ENCODE peak calls at places on chromosomes 11 and 22, in nine cellular contexts. L is fibroblast of the aortic adventitia, V is gastrocnemius medialis, A is astrocyte of the spinal cord, G is upper lobe of right lung, Z is body of pancreas, N is tibial artery, I is fibroblast of villous mesenchyme, S is vagina. J is an unnamed sample.

GRCh38 chr11:103798029-103798428 is 238.4 kb upstream of the DDI1 start:
- DNase-seq in A (peak), I (peak), N (no peak), L (peak), V (no peak), G (no peak), S (no peak), Z (no peak), J (peak)

GRCh38 chr11:119874660-119875238 is 145.7 kb upstream of the NECTIN1 start:
- DNase-seq in L (no peak), A (no peak), V (no peak), S (no peak), Z (no peak), N (no peak), G (peak), I (no peak), J (no peak)

GRCh38 chr11:61961570-61962212 is 5.7 kb downstream of the FTH1 start:
- DNase-seq in N (peak), S (no peak), V (peak), G (peak), A (peak), I (peak), Z (peak), L (peak), J (peak)

GRCh38 chr22:39933741-39934140 is 26.5 kb upstream of the TMA7B start:
- DNase-seq in A (no peak), V (no peak), Z (no peak), I (no peak), N (no peak), G (no peak), S (no peak), L (no peak), J (no peak)

GRCh38 chr11:82494988-82495432 is 238.7 kb downstream of the FAM181B start:
- DNase-seq in S (no peak), V (no peak), N (no peak), G (no peak), A (no peak), L (no peak), Z (peak), I (no peak), J (no peak)

GRCh38 chr11:78350101-78350645 is 67.4 kb downstream of the GAB2 start:
- DNase-seq in L (peak), I (peak), Z (no peak), N (no peak), A (peak), G (no peak), S (no peak), V (no peak), J (peak)

GRCh38 chr11:2671748-2672147 is 28.0 kb downstream of the KCNQ1OT1 start:
- DNase-seq in G (no peak), I (no peak), S (peak), A (no peak), Z (no peak), V (no peak), N (no peak), L (no peak), J (no peak)

GRCh38 chr11:76810151-76810853 is 27.1 kb downstream of the TSKU start:
- DNase-seq in A (no peak), S (peak), G (no peak), Z (peak), N (no peak), V (no peak), L (peak), I (no peak), J (peak)

GRCh38 chr11:125348704-125349635 is 147.1 kb downstream of the FEZ1 start:
- DNase-seq in N (peak), L (peak), S (no peak), I (peak), V (no peak), G (peak), A (peak), Z (peak), J (peak)

GRCh38 chr11:11691296-11692141 is 69.7 kb upstream of the GALNT18 start:
- DNase-seq in Z (no peak), A (no peak), I (no peak), S (peak), L (no peak), V (no peak), N (no peak), G (no peak), J (no peak)

GRCh38 chr22:21714059-21714770 is 21.4 kb downstream of the YPEL1 start:
- DNase-seq in L (no peak), G (no peak), I (no peak), S (no peak), Z (peak), N (no peak), A (no peak), V (peak), J (no peak)

GRCh38 chr22:28025333-28025732 is 106.3 kb upstream of the PITPNB start:
- DNase-seq in N (no peak), S (no peak), G (peak), V (no peak), Z (peak), A (no peak), L (no peak), I (no peak), J (no peak)

GRCh38 chr11:118623291-118623655 is 15.9 kb downstream of the PHLDB1 start:
- DNase-seq in S (no peak), I (peak), G (no peak), L (peak), Z (no peak), N (no peak), V (no peak), A (peak), J (peak)
- H3K4me3 ChIP-seq in S (no peak), I (peak), G (no peak), L (peak), Z (no peak), N (no peak), V (no peak), A (peak), J (peak)

GRCh38 chr11:101390539-101390938 is 193.3 kb downstream of the TRPC6 start:
- DNase-seq in L (peak), I (peak), N (no peak), A (peak), S (no peak), G (no peak), V (no peak), Z (no peak), J (peak)
- TF ChIP-seq CTCF in L (peak), I (peak), N (no peak), A (peak), S (no peak), G (peak), V (no peak), Z (peak), J (peak)

GRCh38 chr11:10108901-10109665 is 184.9 kb downstream of the SBF2 start:
- DNase-seq in L (peak), A (peak), V (peak), N (peak), S (no peak), G (no peak), Z (no peak), I (peak), J (peak)
- H3K4me3 ChIP-seq in L (no peak), A (no peak), V (no peak), N (no peak), S (no peak), G (no peak), Z (no peak), I (no peak), J (no peak)

GRCh38 chr11:67277231-67277961 is 11.1 kb downstream of the GRK2 start:
- DNase-seq in Z (peak), I (peak), L (peak), V (peak), G (peak), S (no peak), A (peak), N (peak), J (peak)
- TF ChIP-seq CTCF in Z (no peak), I (no peak), L (no peak), V (no peak), G (no peak), S (no peak), A (no peak), N (no peak), J (no peak)

GRCh38 chr22:33697640-33698039 is 222.6 kb downstream of the LARGE1 start:
- DNase-seq in L (no peak), I (no peak), V (no peak), S (no peak), Z (no peak), G (no peak), N (no peak), A (peak), J (peak)

GRCh38 chr22:33699176-33699575 is 221.1 kb downstream of the LARGE1 start:
- DNase-seq in V (no peak), L (no peak), Z (no peak), N (no peak), G (no peak), S (no peak), A (no peak), I (peak), J (peak)
- H3K4me3 ChIP-seq in V (no peak), L (no peak), Z (no peak), N (no peak), G (no peak), S (no peak), A (no peak), I (no peak), J (no peak)

DNA sequence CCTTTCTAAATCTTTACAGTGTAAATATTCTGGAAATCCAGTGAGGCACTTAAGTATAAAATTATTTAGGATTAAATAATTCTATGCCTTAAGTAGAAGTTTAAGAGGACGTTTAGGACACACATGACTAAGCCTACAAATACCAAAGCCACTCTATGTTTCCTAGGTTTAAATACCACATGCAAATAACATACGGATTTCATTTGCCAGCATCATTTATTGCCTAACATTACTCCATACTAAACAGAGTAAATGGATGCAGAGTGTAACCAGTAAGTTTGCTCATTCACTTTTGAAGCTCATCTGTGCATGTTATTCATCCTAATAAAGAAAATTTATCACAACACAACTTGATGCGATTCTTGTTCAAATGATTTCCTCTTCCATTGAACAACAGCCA is 4.1 kb downstream of the BDNF start:
- DNase-seq in V (no peak), Z (no peak), A (no peak), I (no peak), S (no peak), G (no peak), L (no peak), N (no peak), J (peak)
- TF ChIP-seq CTCF in V (no peak), Z (no peak), A (no peak), I (no peak), S (no peak), G (no peak), L (no peak), N (no peak), J (no peak)

GRCh38 chr11:64869571-64870175 is 8.7 kb downstream of the EHD1 start:
- DNase-seq in N (no peak), I (no peak), V (no peak), G (no peak), A (no peak), S (no peak), L (no peak), Z (no peak), J (no peak)
- H3K4me3 ChIP-seq in N (peak), I (no peak), V (no peak), G (peak), A (no peak), S (peak), L (peak), Z (no peak), J (peak)

GRCh38 chr11:31236052-31236652 is 133.4 kb downstream of the DCDC1 start:
- DNase-seq in S (no peak), L (peak), Z (no peak), V (no peak), N (no peak), I (peak), A (peak), G (no peak), J (no peak)

GRCh38 chr11:31237819-31238771 is 131.4 kb downstream of the DCDC1 start:
- DNase-seq in G (no peak), A (no peak), I (no peak), V (no peak), S (no peak), L (no peak), N (no peak), Z (no peak), J (peak)

DNA sequence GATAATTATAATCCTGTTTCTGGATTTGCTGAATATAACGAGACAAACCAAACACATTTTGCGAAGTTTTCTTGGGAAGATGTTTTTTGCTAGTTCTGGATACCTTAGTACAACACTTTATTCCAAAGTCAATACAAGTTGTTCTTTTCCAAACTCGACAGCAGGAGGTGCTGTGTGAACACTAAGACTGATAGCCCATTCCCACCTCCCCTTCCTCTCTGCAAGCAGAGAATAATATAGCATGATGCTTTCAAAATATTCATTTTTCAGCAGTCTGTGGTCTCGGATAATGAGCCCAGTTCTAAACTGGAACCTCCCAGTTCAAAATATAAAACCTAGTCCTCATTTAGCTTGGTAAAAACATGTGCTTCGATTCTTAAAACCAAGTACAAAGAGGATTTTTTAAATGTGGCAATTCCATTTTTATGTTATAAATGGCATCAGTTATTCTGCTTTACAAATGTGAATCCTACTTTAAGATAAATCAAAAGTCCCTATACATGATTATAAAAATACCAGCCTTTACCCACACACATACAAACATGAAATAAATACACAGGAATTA is 129.1 kb downstream of the DCDC1 start:
- DNase-seq in L (peak), Z (peak), I (peak), S (no peak), G (no peak), A (peak), N (no peak), V (no peak), J (peak)
- TF ChIP-seq CTCF in L (peak), Z (peak), I (peak), S (no peak), G (peak), A (peak), N (no peak), V (no peak), J (peak)

GRCh38 chr11:60831501-60832079 is 10.3 kb upstream of the CCDC86 start:
- DNase-seq in V (no peak), A (peak), S (no peak), N (no peak), I (peak), L (peak), Z (no peak), G (no peak), J (peak)
- H3K4me3 ChIP-seq in V (no peak), A (no peak), S (no peak), N (no peak), I (no peak), L (no peak), Z (no peak), G (no peak), J (no peak)

J was measured in AG10803.